ENCODE peak calls at places on chromosomes 6 and 20, in nine cellular contexts. L is AG04450, V is left lung, J is fibroblast of lung, U is left ventricle myocardium inferior, S is aorta, M is IMR-90, P is lower lobe of right lung, K is cardiac muscle cell. D is an unnamed sample.
A peak's percentile ranks its signal among the peaks of the same experiment; 100 is the strongest.

GRCh38 chr20:5920581-5920980 is 29.8 kb downstream of the TRMT6 start:
- DNase-seq in L (no peak), V (no peak), J (no peak), U (no peak), S (no peak), M (no peak), P (no peak), K (no peak), D (no peak)

GRCh38 chr20:36852187-36852586 is 23.8 kb upstream of the TLDC2 start:
- DNase-seq in L (no peak), V (no peak), J (no peak), U (no peak), S (peak; percentile 78), M (no peak), P (no peak), K (no peak), D (no peak)

GRCh38 chr6:15879372-15880261 is 216.8 kb upstream of the DTNBP1 start:
- DNase-seq in L (no peak), V (no peak), J (peak; percentile 83), U (peak; percentile 86), S (peak; percentile 80), M (peak; percentile 13), P (peak; percentile 62), K (peak; percentile 71), D (no peak)

GRCh38 chr6:136226027-136226673 is 24.0 kb downstream of the MTFR2 start:
- DNase-seq in L (peak; percentile 29), V (peak; percentile 54), J (peak; percentile 83), U (peak; percentile 27), S (no peak), M (peak; percentile 67), P (peak; percentile 70), K (peak; percentile 67), D (no peak)

GRCh38 chr20:5511930-5512329 is 195.2 kb upstream of the PROKR2 start:
- DNase-seq in L (no peak), V (no peak), J (no peak), U (no peak), S (no peak), M (no peak), P (no peak), K (no peak), D (no peak)

GRCh38 chr6:6844451-6844974 is 256.0 kb downstream of the LY86 start:
- DNase-seq in L (no peak), V (no peak), J (no peak), U (no peak), S (no peak), M (no peak), P (no peak), K (no peak), D (no peak)

GRCh38 chr6:44192428-44193041 is 24.2 kb upstream of the MYMX start:
- DNase-seq in L (no peak), V (no peak), J (no peak), U (no peak), S (no peak), M (no peak), P (no peak), K (peak; percentile 30), D (no peak)

GRCh38 chr6:44771647-44772415 is 384.3 kb downstream of the CDC5L start:
- DNase-seq in L (no peak), V (no peak), J (no peak), U (no peak), S (peak; percentile 62), M (no peak), P (no peak), K (no peak), D (no peak)

GRCh38 chr6:85867595-85867994 is 224.9 kb upstream of the SYNCRIP start:
- DNase-seq in L (no peak), V (no peak), J (no peak), U (no peak), S (no peak), M (no peak), P (no peak), K (no peak), D (no peak)

GRCh38 chr6:57158658-57159057 is 13.5 kb upstream of the BAG2 start:
- DNase-seq in L (no peak), V (no peak), J (no peak), U (no peak), S (no peak), M (peak; percentile 65), P (no peak), K (no peak), D (no peak)

GRCh38 chr20:18585134-18585533 is 2.7 kb upstream of the DTD1 start:
- DNase-seq in L (no peak), V (no peak), J (peak; percentile 76), U (no peak), S (no peak), M (peak; percentile 64), P (no peak), K (no peak), D (no peak)

GRCh38 chr20:25338112-25339023 is 52.3 kb downstream of the ABHD12 start:
- DNase-seq in L (no peak), V (no peak), J (no peak), U (no peak), S (no peak), M (no peak), P (no peak), K (no peak), D (no peak)

GRCh38 chr20:25340380-25340779 is 50.3 kb downstream of the ABHD12 start:
- DNase-seq in L (no peak), V (no peak), J (no peak), U (no peak), S (no peak), M (no peak), P (no peak), K (no peak), D (no peak)

GRCh38 chr20:25344634-25345033 is 46.0 kb downstream of the ABHD12 start:
- DNase-seq in L (no peak), V (no peak), J (no peak), U (no peak), S (no peak), M (peak; percentile 18), P (no peak), K (no peak), D (no peak)

GRCh38 chr20:25339608-25340007 is 51.0 kb downstream of the ABHD12 start:
- DNase-seq in L (no peak), V (no peak), J (no peak), U (no peak), S (no peak), M (no peak), P (no peak), K (no peak), D (no peak)

DNA sequence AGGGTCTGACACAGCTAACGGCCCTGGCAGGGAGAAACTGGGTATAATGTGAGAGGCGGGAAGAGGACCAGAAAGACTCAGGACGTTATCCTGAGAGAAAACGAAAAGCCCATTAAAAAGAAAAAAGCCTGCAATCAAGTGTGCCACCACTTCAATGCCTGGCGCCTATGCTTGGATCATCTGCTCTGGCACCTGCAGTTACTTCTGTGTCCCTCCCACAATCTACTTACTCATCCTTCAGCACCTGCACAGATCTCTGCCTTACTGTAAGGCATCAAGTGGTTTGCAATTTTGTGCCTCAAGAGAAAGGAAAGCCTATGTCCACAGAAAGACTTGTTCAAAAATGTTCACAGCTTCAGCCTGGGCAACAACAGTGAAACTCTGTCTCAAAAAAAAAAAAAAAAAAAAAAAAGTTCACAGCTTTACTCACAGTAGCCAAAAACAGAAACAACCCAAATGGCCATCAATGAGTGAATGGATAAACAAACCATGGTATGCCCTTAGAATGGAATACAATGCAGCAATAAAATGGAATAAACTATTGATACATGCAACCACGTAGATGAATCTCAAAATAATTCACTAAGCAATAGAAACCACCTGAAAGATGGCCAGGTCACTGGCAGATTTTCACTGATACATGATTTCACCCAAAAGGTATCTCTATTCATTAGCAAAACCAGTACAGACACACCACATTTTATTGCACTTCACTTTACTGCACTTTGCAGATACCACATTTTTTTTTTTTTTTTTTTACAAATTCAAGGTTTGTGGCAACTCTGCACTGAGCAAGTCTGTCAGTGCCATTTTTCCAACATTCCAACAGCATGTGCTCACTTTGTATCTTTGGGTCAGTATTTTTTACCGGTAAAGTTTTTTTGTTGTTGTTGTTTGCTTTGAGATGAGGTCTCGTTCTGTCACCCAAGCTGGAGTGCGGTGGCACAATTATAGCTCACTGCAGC is 48.6 kb downstream of the ABHD12 start:
- DNase-seq in L (no peak), V (no peak), J (no peak), U (no peak), S (no peak), M (peak; percentile 21), P (no peak), K (no peak), D (no peak)
- H3K27ac ChIP-seq in L (no peak overlapping the region), V (no peak overlapping the region), J (no peak overlapping the region), U (no peak overlapping the region), S (no peak overlapping the region), M (no peak overlapping the region), P (no peak overlapping the region), K (no peak overlapping the region), D (no peak overlapping the region)

GRCh38 chr6:75747371-75747984 is 1.6 kb upstream of the MYO6 start:
- DNase-seq in L (no peak), V (no peak), J (no peak), U (no peak), S (no peak), M (no peak), P (no peak), K (no peak), D (no peak)
- H3K4me3 ChIP-seq in L (no peak overlapping the region), V (no peak overlapping the region), J (no peak overlapping the region), U (no peak overlapping the region), S (no peak overlapping the region), M (no peak overlapping the region), P (no peak overlapping the region), K (no peak overlapping the region), D (no peak overlapping the region)

GRCh38 chr6:127177030-127177928 is 58.8 kb downstream of the RSPO3 start:
- DNase-seq in L (no peak), V (no peak), J (peak; percentile 97), U (no peak), S (no peak), M (peak; percentile 63), P (no peak), K (no peak), D (no peak)
- H3K27ac ChIP-seq in L (no peak overlapping the region), V (peak overlapping the region; percentile 5), J (no peak overlapping the region), U (no peak overlapping the region), S (no peak overlapping the region), M (no peak overlapping the region), P (no peak overlapping the region), K (no peak overlapping the region), D (no peak overlapping the region)

GRCh38 chr6:116280161-116280959 is 630 bp upstream of the TSPYL1 start:
- DNase-seq in L (no peak), V (no peak), J (peak; percentile 19), U (no peak), S (no peak), M (peak; percentile 16), P (no peak), K (no peak), D (no peak)

GRCh38 chr6:116278853-116279231 is 888 bp downstream of the TSPYL1 start:
- DNase-seq in L (no peak), V (peak; percentile 59), J (peak; percentile 58), U (peak; percentile 57), S (peak; percentile 69), M (peak; percentile 39), P (no peak), K (no peak), D (no peak)

GRCh38 chr6:116282698-116283097 is 3.0 kb upstream of the TSPYL1 start:
- DNase-seq in L (no peak), V (no peak), J (no peak), U (no peak), S (no peak), M (peak; percentile 23), P (no peak), K (no peak), D (no peak)

GRCh38 chr6:116279232-116280160 is at the start of gene TSPYL1:
- DNase-seq in L (peak; percentile 92), V (peak; percentile 97), J (peak; percentile 97), U (peak; percentile 96), S (peak; percentile 98), M (peak; percentile 97), P (peak; percentile 97), K (peak; percentile 98), D (peak; percentile 97)

GRCh38 chr6:116280960-116281316 is 1.2 kb upstream of the TSPYL1 start:
- DNase-seq in L (no peak), V (no peak), J (no peak), U (no peak), S (no peak), M (no peak), P (no peak), K (no peak), D (no peak)
- H3K4me3 ChIP-seq in L (peak overlapping the region; percentile 64), V (no peak overlapping the region), J (no peak overlapping the region), U (peak overlapping the region; percentile 85), S (no peak overlapping the region), M (no peak overlapping the region), P (no peak overlapping the region), K (no peak overlapping the region), D (no peak overlapping the region)